ENCODE peak calls at places on chromosomes 13 and 19, in four cellular contexts. One of them, this sample, is unnamed.

GRCh38 chr13:51221674-51222509 is at the start of gene FAM124A:
- DNase-seq in thoracic aorta: no peak
- DNase-seq in AG04449: no peak
- DNase-seq in HFFc6: no peak
- DNase-seq in this sample: no peak

GRCh38 chr19:10338940-10339339 is 484 bp downstream of the ICAM3 start:
- DNase-seq in thoracic aorta: no peak
- DNase-seq in AG04449: no peak
- DNase-seq in HFFc6: no peak
- DNase-seq in this sample: no peak

GRCh38 chr19:13093407-13094284 is 9.0 kb downstream of the LYL1 start:
- DNase-seq in thoracic aorta: no peak
- DNase-seq in AG04449: no peak
- DNase-seq in HFFc6: peak
- DNase-seq in this sample: no peak

GRCh38 chr19:48509467-48510194 is 2.0 kb downstream of the LMTK3 start:
- DNase-seq in thoracic aorta: no peak
- DNase-seq in AG04449: no peak
- DNase-seq in HFFc6: no peak
- DNase-seq in this sample: no peak

GRCh38 chr19:45745606-45746005 is 12.4 kb downstream of the MEIOSIN start:
- DNase-seq in thoracic aorta: no peak
- DNase-seq in AG04449: no peak
- DNase-seq in HFFc6: no peak
- DNase-seq in this sample: no peak

GRCh38 chr19:39916236-39916635 is 18.2 kb downstream of the FCGBP start:
- DNase-seq in thoracic aorta: no peak
- DNase-seq in AG04449: no peak
- DNase-seq in HFFc6: no peak
- DNase-seq in this sample: no peak

GRCh38 chr19:13987101-13987890 is 18.8 kb downstream of the RFX1 start:
- DNase-seq in thoracic aorta: no peak
- DNase-seq in AG04449: no peak
- DNase-seq in HFFc6: no peak
- DNase-seq in this sample: no peak

GRCh38 chr13:40968416-40969000 is 50.6 kb downstream of the ELF1 start:
- DNase-seq in thoracic aorta: no peak
- DNase-seq in AG04449: no peak
- DNase-seq in HFFc6: no peak
- DNase-seq in this sample: no peak

GRCh38 chr19:10258080-10258710 is 6.2 kb downstream of the MRPL4 start:
- DNase-seq in thoracic aorta: no peak
- DNase-seq in AG04449: no peak
- DNase-seq in HFFc6: no peak
- DNase-seq in this sample: no peak

GRCh38 chr13:100491164-100491847 is 97.3 kb downstream of the GGACT start:
- DNase-seq in thoracic aorta: no peak
- DNase-seq in AG04449: no peak
- DNase-seq in HFFc6: no peak
- DNase-seq in this sample: no peak

GRCh38 chr13:49308104-49308875 is 60.6 kb downstream of the CDADC1 start:
- DNase-seq in thoracic aorta: peak
- DNase-seq in AG04449: no peak
- DNase-seq in HFFc6: no peak
- DNase-seq in this sample: no peak
- TF ChIP-seq CTCF in thoracic aorta: no peak
- TF ChIP-seq CTCF in AG04449: no peak
- TF ChIP-seq CTCF in HFFc6: no peak
- TF ChIP-seq CTCF in this sample: no peak

DNA sequence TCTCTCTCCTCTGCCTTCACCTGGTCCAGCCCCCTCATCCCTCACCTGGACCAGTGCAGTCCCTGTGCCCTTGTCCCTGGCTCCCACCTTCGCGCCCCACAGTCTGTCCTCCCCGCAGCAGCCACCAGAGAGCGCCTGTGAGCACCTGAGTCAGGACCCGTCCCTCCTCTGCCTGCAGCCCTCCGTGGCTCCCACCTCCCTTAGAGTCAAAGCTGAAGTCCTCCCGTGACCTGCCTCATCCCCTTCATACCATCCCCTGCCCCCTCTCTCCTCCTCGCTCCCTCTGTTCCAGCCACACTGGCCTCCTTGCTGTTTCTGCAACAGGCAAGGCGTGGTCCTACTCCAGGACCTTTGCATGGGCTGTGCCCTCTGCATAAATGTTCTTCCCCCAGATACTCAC is 10.3 kb downstream of the CELF5 start:
- DNase-seq in thoracic aorta: no peak
- DNase-seq in AG04449: no peak
- DNase-seq in HFFc6: no peak
- DNase-seq in this sample: no peak
- TF ChIP-seq CTCF in thoracic aorta: no peak
- TF ChIP-seq CTCF in AG04449: no peak
- TF ChIP-seq CTCF in HFFc6: peak
- TF ChIP-seq CTCF in this sample: no peak

DNA sequence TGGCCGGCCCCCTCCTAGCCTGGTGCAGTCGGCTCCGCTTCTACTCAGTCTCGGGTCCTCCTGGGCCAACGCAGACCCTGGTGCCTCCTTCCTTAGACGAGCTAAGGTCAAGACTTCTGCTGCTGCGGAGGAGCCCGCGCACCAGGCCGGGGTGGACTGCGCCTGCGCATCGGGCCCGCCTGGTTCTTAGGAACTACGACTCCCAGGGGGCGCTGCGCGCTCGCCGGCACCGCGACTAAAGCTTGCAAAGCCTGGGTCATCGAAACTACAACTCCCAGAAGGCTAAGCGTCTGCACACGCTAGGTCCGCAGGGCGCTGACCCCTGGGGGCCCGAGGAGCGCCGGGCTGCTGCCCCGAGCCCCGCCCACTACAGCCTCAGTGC is at the start of gene ZNF835:
- DNase-seq in thoracic aorta: peak
- DNase-seq in AG04449: no peak
- DNase-seq in HFFc6: no peak
- DNase-seq in this sample: peak
- TF ChIP-seq CTCF in thoracic aorta: peak
- TF ChIP-seq CTCF in AG04449: no peak
- TF ChIP-seq CTCF in HFFc6: no peak
- TF ChIP-seq CTCF in this sample: no peak

GRCh38 chr13:35891973-35892441 is 239.2 kb downstream of the DCLK1 start:
- DNase-seq in thoracic aorta: no peak
- DNase-seq in AG04449: no peak
- DNase-seq in HFFc6: no peak
- DNase-seq in this sample: no peak

GRCh38 chr13:35889560-35889959 is 241.6 kb downstream of the DCLK1 start:
- DNase-seq in thoracic aorta: no peak
- DNase-seq in AG04449: no peak
- DNase-seq in HFFc6: no peak
- DNase-seq in this sample: no peak

GRCh38 chr13:35891486-35891885 is 239.7 kb downstream of the DCLK1 start:
- DNase-seq in thoracic aorta: no peak
- DNase-seq in AG04449: no peak
- DNase-seq in HFFc6: no peak
- DNase-seq in this sample: no peak

GRCh38 chr13:35887028-35887666 is 244.0 kb downstream of the DCLK1 start:
- DNase-seq in thoracic aorta: no peak
- DNase-seq in AG04449: no peak
- DNase-seq in HFFc6: no peak
- DNase-seq in this sample: no peak

DNA sequence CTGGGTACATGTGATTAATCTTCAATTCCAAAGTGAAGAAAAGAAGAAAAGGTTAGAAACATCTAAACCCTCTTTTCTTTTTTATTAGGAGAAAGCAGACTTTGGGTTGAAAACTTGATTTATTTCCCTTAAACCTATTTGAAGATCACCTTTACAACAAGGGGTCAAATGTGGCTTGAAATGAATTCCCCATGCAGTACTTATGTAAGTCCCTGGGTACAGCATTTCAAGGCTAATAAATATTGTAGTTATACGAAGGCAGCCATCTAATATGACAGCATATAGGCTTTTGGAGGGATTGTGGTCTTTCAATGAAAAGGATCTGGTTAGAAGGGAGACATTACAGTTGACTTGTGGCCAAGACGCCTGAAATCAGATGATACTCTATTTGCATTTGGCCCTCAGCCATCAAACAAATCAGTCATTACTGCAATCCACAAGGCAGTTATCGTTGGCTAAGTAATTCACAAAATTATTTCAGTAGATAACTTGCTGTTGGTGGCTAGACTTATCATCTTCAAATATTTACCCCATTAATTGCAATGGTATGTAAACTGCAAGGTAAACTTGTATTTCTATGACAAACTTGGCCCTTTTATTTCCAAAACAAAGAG is 242.7 kb downstream of the DCLK1 start:
- DNase-seq in thoracic aorta: no peak
- DNase-seq in AG04449: no peak
- DNase-seq in HFFc6: no peak
- DNase-seq in this sample: no peak
- TF ChIP-seq CTCF in thoracic aorta: no peak
- TF ChIP-seq CTCF in AG04449: no peak
- TF ChIP-seq CTCF in HFFc6: no peak
- TF ChIP-seq CTCF in this sample: no peak

DNA sequence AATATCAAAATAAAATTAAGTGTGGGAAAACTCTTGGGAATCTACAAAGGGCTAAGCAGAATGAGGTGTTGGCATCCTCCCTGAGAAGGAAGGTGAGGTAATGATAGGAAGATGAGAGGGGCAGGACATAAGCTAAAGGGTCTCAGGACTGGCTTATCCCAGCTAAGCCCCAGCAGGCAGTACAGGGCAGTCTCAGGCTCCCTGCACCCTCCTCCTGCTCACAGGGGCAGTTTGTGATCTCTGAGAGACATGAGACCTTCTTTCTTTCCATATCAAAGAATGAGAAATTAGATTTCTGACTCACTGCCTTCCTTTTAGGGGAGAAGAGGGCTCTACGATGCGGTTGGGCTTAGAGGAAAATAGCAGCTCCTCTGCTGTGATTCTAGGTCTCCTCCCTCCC is 571.0 kb downstream of the IRS2 start:
- DNase-seq in thoracic aorta: no peak
- DNase-seq in AG04449: no peak
- DNase-seq in HFFc6: no peak
- DNase-seq in this sample: no peak
- TF ChIP-seq CTCF in thoracic aorta: no peak
- TF ChIP-seq CTCF in AG04449: no peak
- TF ChIP-seq CTCF in HFFc6: no peak
- TF ChIP-seq CTCF in this sample: no peak

DNA sequence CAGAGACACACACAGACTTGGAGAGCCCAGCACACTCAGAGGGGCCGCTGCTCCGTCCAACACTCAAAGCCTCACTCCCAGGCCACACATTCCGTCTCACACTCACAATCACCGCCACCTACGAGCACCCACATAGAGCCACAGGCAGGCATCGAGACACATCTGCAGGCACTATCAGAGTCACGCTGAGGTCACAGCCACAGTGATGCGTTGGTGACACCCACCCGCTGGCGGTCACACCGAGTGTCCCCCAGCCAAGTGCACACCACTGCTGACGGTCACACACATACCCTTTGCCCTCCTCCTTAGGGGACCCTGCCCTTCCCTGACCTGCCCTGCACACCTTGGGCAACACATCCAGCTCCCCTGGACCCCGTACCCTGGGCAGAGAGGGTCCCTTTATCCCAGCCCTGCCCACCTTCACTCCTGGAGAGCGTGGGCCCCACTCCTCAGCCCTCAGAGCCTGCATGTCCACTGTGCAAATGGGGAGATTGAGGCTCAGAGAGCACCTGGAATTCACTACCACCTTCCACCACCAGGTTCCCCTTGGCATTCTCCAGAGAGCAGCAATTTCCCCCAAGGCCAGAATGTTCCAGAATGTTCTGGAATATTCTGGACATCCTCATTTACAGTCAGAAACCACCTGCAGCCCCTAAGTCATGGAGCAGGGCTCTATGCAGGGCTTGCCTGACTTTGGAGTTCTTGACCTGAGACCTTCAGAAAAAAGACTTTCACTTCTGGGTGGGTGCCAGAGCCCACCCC is 5.4 kb downstream of the FUT5 start:
- DNase-seq in thoracic aorta: no peak
- DNase-seq in AG04449: no peak
- DNase-seq in HFFc6: no peak
- DNase-seq in this sample: no peak
- TF ChIP-seq CTCF in thoracic aorta: peak
- TF ChIP-seq CTCF in AG04449: no peak
- TF ChIP-seq CTCF in HFFc6: peak
- TF ChIP-seq CTCF in this sample: no peak

DNA sequence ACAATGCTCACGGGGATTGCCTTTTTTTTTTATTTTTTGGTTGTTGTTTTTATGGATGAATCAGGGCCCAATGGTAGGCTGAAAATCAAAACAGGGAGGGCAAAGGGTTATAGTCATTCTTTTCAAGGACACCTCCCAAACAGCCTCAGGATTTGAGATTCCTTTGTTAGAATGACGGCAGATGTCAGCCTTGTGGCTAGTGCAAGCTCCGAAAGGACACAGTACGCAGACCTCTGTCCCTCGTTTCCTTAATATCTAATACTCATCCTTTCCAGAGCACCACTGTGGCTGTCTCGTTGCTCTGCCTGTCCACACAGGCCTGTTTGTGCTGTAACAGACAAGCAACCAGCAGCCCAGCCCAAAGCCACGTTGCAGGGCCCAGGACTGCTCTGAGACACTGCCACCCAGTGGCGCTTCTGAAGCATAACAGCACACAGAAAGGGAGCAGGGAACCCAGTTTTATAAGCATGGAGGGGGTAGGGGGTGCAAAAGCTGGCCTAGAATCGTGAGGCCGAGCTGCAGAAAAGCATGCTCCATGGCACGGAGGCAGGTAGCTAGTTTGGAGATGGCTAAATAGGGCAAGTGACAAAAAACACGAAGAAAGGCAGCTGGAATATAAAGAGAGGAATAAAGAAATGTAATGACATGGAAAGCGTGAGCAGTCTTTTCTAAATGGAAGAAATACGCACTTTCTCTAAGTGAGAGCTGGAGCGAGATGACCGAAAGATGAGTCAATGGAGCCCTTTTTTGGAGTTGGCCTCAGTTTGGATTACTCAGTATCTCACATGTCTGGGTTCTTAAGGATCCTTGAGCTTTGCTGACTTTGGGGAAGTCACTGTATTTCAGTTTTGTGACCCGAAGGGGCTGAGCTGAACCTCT is 40.7 kb upstream of the MEDAG start:
- DNase-seq in thoracic aorta: no peak
- DNase-seq in AG04449: peak
- DNase-seq in HFFc6: peak
- DNase-seq in this sample: no peak
- TF ChIP-seq CTCF in thoracic aorta: peak
- TF ChIP-seq CTCF in AG04449: peak
- TF ChIP-seq CTCF in HFFc6: peak
- TF ChIP-seq CTCF in this sample: no peak

This sample was measured in omental fat pad.